ENCODE peak calls at places on chromosomes 13 and 19, in seven cellular contexts. One of them, this sample, is unnamed.

GRCh38 chr19:45154064-45154827 is 6.5 kb downstream of the NKPD1 start:
- DNase-seq in PC-3: peak; percentile 46
- DNase-seq in endodermal cell: no peak
- DNase-seq in IMR-90: peak; percentile 86
- DNase-seq in aorta: no peak
- DNase-seq in osteoblast: peak; percentile 99
- DNase-seq in heart left ventricle: no peak
- DNase-seq in this sample: no peak

GRCh38 chr19:50444059-50444458 is 11.4 kb downstream of the MYBPC2 start:
- DNase-seq in PC-3: no peak
- DNase-seq in endodermal cell: no peak
- DNase-seq in IMR-90: no peak
- DNase-seq in aorta: no peak
- DNase-seq in osteoblast: no peak
- DNase-seq in heart left ventricle: no peak
- DNase-seq in this sample: no peak

GRCh38 chr19:49387936-49388372 is at the start of gene KASH5:
- DNase-seq in PC-3: peak; percentile 42
- DNase-seq in endodermal cell: no peak
- DNase-seq in IMR-90: peak; percentile 8
- DNase-seq in aorta: peak; percentile 90
- DNase-seq in osteoblast: peak; percentile 68
- DNase-seq in heart left ventricle: peak; percentile 60
- DNase-seq in this sample: no peak

GRCh38 chr13:19184176-19184575 is 2.6 kb upstream of the TUBA3C start:
- DNase-seq in PC-3: no peak
- DNase-seq in endodermal cell: no peak
- DNase-seq in IMR-90: no peak
- DNase-seq in aorta: no peak
- DNase-seq in osteoblast: no peak
- DNase-seq in heart left ventricle: no peak
- DNase-seq in this sample: no peak

GRCh38 chr19:13859361-13859880 is 17.5 kb upstream of the NANOS3 start:
- DNase-seq in PC-3: peak; percentile 44
- DNase-seq in endodermal cell: no peak
- DNase-seq in IMR-90: peak; percentile 58
- DNase-seq in aorta: no peak
- DNase-seq in osteoblast: peak; percentile 81
- DNase-seq in heart left ventricle: no peak
- DNase-seq in this sample: no peak

GRCh38 chr13:27808866-27809546 is 16.7 kb downstream of the GSX1 start:
- DNase-seq in PC-3: peak; percentile 79
- DNase-seq in endodermal cell: no peak
- DNase-seq in IMR-90: no peak
- DNase-seq in aorta: no peak
- DNase-seq in osteoblast: no peak
- DNase-seq in heart left ventricle: no peak
- DNase-seq in this sample: no peak

GRCh38 chr13:45587897-45588296 is 27.6 kb downstream of the ERICH6B start:
- DNase-seq in PC-3: no peak
- DNase-seq in endodermal cell: no peak
- DNase-seq in IMR-90: no peak
- DNase-seq in aorta: no peak
- DNase-seq in osteoblast: no peak
- DNase-seq in heart left ventricle: no peak
- DNase-seq in this sample: no peak

GRCh38 chr19:1229056-1229607 is 8.7 kb downstream of the CBARP start:
- DNase-seq in PC-3: no peak
- DNase-seq in endodermal cell: no peak
- DNase-seq in IMR-90: no peak
- DNase-seq in aorta: no peak
- DNase-seq in osteoblast: no peak
- DNase-seq in heart left ventricle: no peak
- DNase-seq in this sample: no peak

GRCh38 chr13:66805657-66806056 is 424.5 kb downstream of the PCDH9 start:
- DNase-seq in PC-3: peak; percentile 38
- DNase-seq in endodermal cell: no peak
- DNase-seq in IMR-90: peak; percentile 54
- DNase-seq in aorta: no peak
- DNase-seq in osteoblast: no peak
- DNase-seq in heart left ventricle: peak; percentile 28
- DNase-seq in this sample: no peak

GRCh38 chr19:48137411-48137810 is 26.8 kb upstream of the PLA2G4C start:
- DNase-seq in PC-3: no peak
- DNase-seq in endodermal cell: no peak
- DNase-seq in IMR-90: no peak
- DNase-seq in aorta: no peak
- DNase-seq in osteoblast: no peak
- DNase-seq in heart left ventricle: no peak
- DNase-seq in this sample: no peak

GRCh38 chr13:53631511-53631910 is 602.9 kb downstream of the OLFM4 start:
- DNase-seq in PC-3: no peak
- DNase-seq in endodermal cell: peak; percentile 50
- DNase-seq in IMR-90: no peak
- DNase-seq in aorta: no peak
- DNase-seq in osteoblast: no peak
- DNase-seq in heart left ventricle: no peak
- DNase-seq in this sample: no peak

GRCh38 chr13:51317262-51317661 is 22.2 kb upstream of the SERPINE3 start:
- DNase-seq in PC-3: peak; percentile 76
- DNase-seq in endodermal cell: no peak
- DNase-seq in IMR-90: peak; percentile 17
- DNase-seq in aorta: no peak
- DNase-seq in osteoblast: peak; percentile 88
- DNase-seq in heart left ventricle: no peak
- DNase-seq in this sample: no peak

GRCh38 chr19:13621413-13621812 is 115.1 kb upstream of the CACNA1A start:
- DNase-seq in PC-3: peak; percentile 99
- DNase-seq in endodermal cell: peak; percentile 90
- DNase-seq in IMR-90: peak; percentile 96
- DNase-seq in aorta: no peak
- DNase-seq in osteoblast: peak; percentile 90
- DNase-seq in heart left ventricle: no peak
- DNase-seq in this sample: peak; percentile 67

GRCh38 chr19:16462757-16463250 is 9.0 kb downstream of the EPS15L1 start:
- DNase-seq in PC-3: peak; percentile 86
- DNase-seq in endodermal cell: no peak
- DNase-seq in IMR-90: peak; percentile 34
- DNase-seq in aorta: no peak
- DNase-seq in osteoblast: peak; percentile 79
- DNase-seq in heart left ventricle: no peak
- DNase-seq in this sample: no peak

GRCh38 chr19:32692727-32693061 is 1.1 kb downstream of the NUDT19 start:
- DNase-seq in PC-3: no peak
- DNase-seq in endodermal cell: no peak
- DNase-seq in IMR-90: no peak
- DNase-seq in aorta: no peak
- DNase-seq in osteoblast: no peak
- DNase-seq in heart left ventricle: no peak
- DNase-seq in this sample: no peak

GRCh38 chr13:31910633-31911032 is 120.9 kb upstream of the FRY start:
- DNase-seq in PC-3: no peak
- DNase-seq in endodermal cell: no peak
- DNase-seq in IMR-90: no peak
- DNase-seq in aorta: no peak
- DNase-seq in osteoblast: no peak
- DNase-seq in heart left ventricle: no peak
- DNase-seq in this sample: no peak

GRCh38 chr13:66503890-66504289 is 726.2 kb downstream of the PCDH9 start:
- DNase-seq in PC-3: peak; percentile 54
- DNase-seq in endodermal cell: peak; percentile 59
- DNase-seq in IMR-90: no peak
- DNase-seq in aorta: no peak
- DNase-seq in osteoblast: no peak
- DNase-seq in heart left ventricle: no peak
- DNase-seq in this sample: no peak

GRCh38 chr13:105996391-105997028 is 539.0 kb downstream of the EFNB2 start:
- DNase-seq in PC-3: no peak
- DNase-seq in endodermal cell: no peak
- DNase-seq in IMR-90: no peak
- DNase-seq in aorta: no peak
- DNase-seq in osteoblast: no peak
- DNase-seq in heart left ventricle: no peak
- DNase-seq in this sample: no peak

GRCh38 chr19:46909356-46909755 is 48.6 kb downstream of the ARHGAP35 start:
- DNase-seq in PC-3: no peak
- DNase-seq in endodermal cell: peak; percentile 18
- DNase-seq in IMR-90: no peak
- DNase-seq in aorta: no peak
- DNase-seq in osteoblast: peak; percentile 47
- DNase-seq in heart left ventricle: no peak
- DNase-seq in this sample: no peak
- H3K27ac ChIP-seq in PC-3: no peak overlapping the region
- H3K27ac ChIP-seq in endodermal cell: no peak overlapping the region
- H3K27ac ChIP-seq in IMR-90: no peak overlapping the region
- H3K27ac ChIP-seq in aorta: no peak overlapping the region
- H3K27ac ChIP-seq in osteoblast: peak overlapping the region; percentile 31
- H3K27ac ChIP-seq in heart left ventricle: no peak overlapping the region
- H3K27ac ChIP-seq in this sample: no peak overlapping the region

GRCh38 chr19:19171821-19172532 is 1.9 kb upstream of the MEF2B start:
- DNase-seq in PC-3: no peak
- DNase-seq in endodermal cell: no peak
- DNase-seq in IMR-90: peak; percentile 78
- DNase-seq in aorta: no peak
- DNase-seq in osteoblast: peak; percentile 96
- DNase-seq in heart left ventricle: no peak
- DNase-seq in this sample: peak; percentile 61
- H3K27me3 ChIP-seq in PC-3: no peaks in the 10 kb centered on the region
- H3K27me3 ChIP-seq in endodermal cell: peaks cover 30% of the 10 kb centered on the region
- H3K27me3 ChIP-seq in IMR-90: no peaks in the 10 kb centered on the region
- H3K27me3 ChIP-seq in aorta: no peaks in the 10 kb centered on the region
- H3K27me3 ChIP-seq in osteoblast: no peaks in the 10 kb centered on the region
- H3K27me3 ChIP-seq in heart left ventricle: no peaks in the 10 kb centered on the region
- H3K27me3 ChIP-seq in this sample: no peaks in the 10 kb centered on the region

GRCh38 chr19:15248106-15248505 is 15.9 kb upstream of the EPHX3 start:
- DNase-seq in PC-3: no peak
- DNase-seq in endodermal cell: no peak
- DNase-seq in IMR-90: peak; percentile 36
- DNase-seq in aorta: peak; percentile 76
- DNase-seq in osteoblast: peak; percentile 85
- DNase-seq in heart left ventricle: no peak
- DNase-seq in this sample: no peak

GRCh38 chr19:15246198-15246481 is 13.9 kb upstream of the EPHX3 start:
- DNase-seq in PC-3: no peak
- DNase-seq in endodermal cell: no peak
- DNase-seq in IMR-90: no peak
- DNase-seq in aorta: no peak
- DNase-seq in osteoblast: peak; percentile 85
- DNase-seq in heart left ventricle: no peak
- DNase-seq in this sample: no peak

GRCh38 chr19:15248648-15249559 is 16.7 kb upstream of the EPHX3 start:
- DNase-seq in PC-3: peak; percentile 84
- DNase-seq in endodermal cell: no peak
- DNase-seq in IMR-90: peak; percentile 91
- DNase-seq in aorta: peak; percentile 93
- DNase-seq in osteoblast: peak; percentile 99
- DNase-seq in heart left ventricle: peak; percentile 87
- DNase-seq in this sample: peak; percentile 61

GRCh38 chr19:15245370-15246197 is 13.3 kb upstream of the EPHX3 start:
- DNase-seq in PC-3: no peak
- DNase-seq in endodermal cell: no peak
- DNase-seq in IMR-90: no peak
- DNase-seq in aorta: no peak
- DNase-seq in osteoblast: peak; percentile 76
- DNase-seq in heart left ventricle: no peak
- DNase-seq in this sample: no peak

GRCh38 chr19:15247107-15248014 is 15.1 kb upstream of the EPHX3 start:
- DNase-seq in PC-3: no peak
- DNase-seq in endodermal cell: no peak
- DNase-seq in IMR-90: no peak
- DNase-seq in aorta: peak; percentile 71
- DNase-seq in osteoblast: peak; percentile 91
- DNase-seq in heart left ventricle: no peak
- DNase-seq in this sample: no peak
- H3K27ac ChIP-seq in PC-3: no peak overlapping the region
- H3K27ac ChIP-seq in endodermal cell: no peak overlapping the region
- H3K27ac ChIP-seq in IMR-90: peak overlapping the region; percentile 78
- H3K27ac ChIP-seq in aorta: peak overlapping the region; percentile 97
- H3K27ac ChIP-seq in osteoblast: peak overlapping the region; percentile 100
- H3K27ac ChIP-seq in heart left ventricle: peak overlapping the region; percentile 89
- H3K27ac ChIP-seq in this sample: peak overlapping the region; percentile 100

GRCh38 chr19:30268601-30269000 is 103.6 kb upstream of the ZNF536 start:
- DNase-seq in PC-3: no peak
- DNase-seq in endodermal cell: no peak
- DNase-seq in IMR-90: no peak
- DNase-seq in aorta: no peak
- DNase-seq in osteoblast: no peak
- DNase-seq in heart left ventricle: no peak
- DNase-seq in this sample: no peak

GRCh38 chr19:30263719-30264440 is 108.3 kb upstream of the ZNF536 start:
- DNase-seq in PC-3: no peak
- DNase-seq in endodermal cell: no peak
- DNase-seq in IMR-90: no peak
- DNase-seq in aorta: no peak
- DNase-seq in osteoblast: no peak
- DNase-seq in heart left ventricle: no peak
- DNase-seq in this sample: no peak

GRCh38 chr19:30269638-30270037 is 102.5 kb upstream of the ZNF536 start:
- DNase-seq in PC-3: no peak
- DNase-seq in endodermal cell: no peak
- DNase-seq in IMR-90: no peak
- DNase-seq in aorta: no peak
- DNase-seq in osteoblast: no peak
- DNase-seq in heart left ventricle: no peak
- DNase-seq in this sample: no peak

GRCh38 chr19:30266687-30267086 is 105.5 kb upstream of the ZNF536 start:
- DNase-seq in PC-3: no peak
- DNase-seq in endodermal cell: no peak
- DNase-seq in IMR-90: no peak
- DNase-seq in aorta: no peak
- DNase-seq in osteoblast: no peak
- DNase-seq in heart left ventricle: no peak
- DNase-seq in this sample: no peak

DNA sequence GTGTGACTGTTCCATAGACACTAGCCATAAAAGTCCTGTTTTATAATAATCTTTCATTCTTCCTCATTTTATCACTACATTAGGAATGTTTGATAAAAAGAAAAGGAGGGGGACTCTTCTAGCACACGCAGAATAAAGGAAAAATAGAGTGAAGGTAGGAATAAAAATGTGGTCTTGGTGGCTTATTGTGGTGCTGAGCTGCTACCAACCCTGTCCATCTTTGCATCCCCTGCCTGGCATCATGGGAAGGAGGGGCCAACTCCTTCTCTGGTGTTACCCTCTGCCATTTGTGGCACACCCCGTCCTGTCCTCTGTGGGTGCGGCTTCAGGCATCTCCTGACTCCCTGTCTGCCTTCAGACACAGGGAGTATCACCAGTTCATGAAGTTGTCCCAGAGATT is 104.9 kb upstream of the ZNF536 start:
- DNase-seq in PC-3: no peak
- DNase-seq in endodermal cell: no peak
- DNase-seq in IMR-90: no peak
- DNase-seq in aorta: no peak
- DNase-seq in osteoblast: no peak
- DNase-seq in heart left ventricle: no peak
- DNase-seq in this sample: no peak
- H3K27me3 ChIP-seq in PC-3: peaks cover 41% of the 10 kb centered on the region
- H3K27me3 ChIP-seq in endodermal cell: peaks cover 4% of the 10 kb centered on the region
- H3K27me3 ChIP-seq in IMR-90: no peaks in the 10 kb centered on the region
- H3K27me3 ChIP-seq in aorta: no peaks in the 10 kb centered on the region
- H3K27me3 ChIP-seq in osteoblast: no peaks in the 10 kb centered on the region
- H3K27me3 ChIP-seq in heart left ventricle: peaks cover 15% of the 10 kb centered on the region
- H3K27me3 ChIP-seq in this sample: no peaks in the 10 kb centered on the region

This sample was measured in AG04450.